ENCODE peak calls at places on chromosomes 6 and 20, in nine cellular contexts. W is fibroblast of lung, T is H9, E is IMR-90, R is hepatocyte, C is PC-3, X is GM23338, J is HCT116, I is neuronal stem cell. H is an unnamed sample.
A peak's percentile ranks its signal among the peaks of the same experiment; 100 is the strongest.

GRCh38 chr6:12010635-12011275 is 1.4 kb upstream of the HIVEP1 start:
- DNase-seq in I (peak; percentile 73), W (no peak), T (peak; percentile 76), E (no peak), X (peak; percentile 80), J (no peak), R (peak; percentile 81), C (no peak), H (no peak)

GRCh38 chr6:167094436-167094819 is 28.5 kb upstream of the CCR6 start:
- DNase-seq in W (peak; percentile 1), R (no peak), T (no peak), C (no peak), X (no peak), E (no peak), J (no peak), I (no peak), H (peak; percentile 71)

GRCh38 chr20:38501858-38502431 is 29.3 kb downstream of the RALGAPB start:
- DNase-seq in C (no peak), T (no peak), J (no peak), I (no peak), E (no peak), W (no peak), R (no peak), X (no peak), H (no peak)

GRCh38 chr20:59780494-59781185 is 152.8 kb downstream of the SYCP2 start:
- DNase-seq in W (no peak), I (no peak), X (no peak), C (no peak), T (peak; percentile 14), E (no peak), R (no peak), J (no peak), H (no peak)

GRCh38 chr6:56570434-56571359 is 72.0 kb downstream of the DST start:
- DNase-seq in J (no peak), W (peak; percentile 28), E (peak; percentile 39), C (peak; percentile 60), X (peak; percentile 51), T (no peak), R (peak; percentile 30), I (no peak), H (peak; percentile 78)

GRCh38 chr6:68575765-68576439 is 59.2 kb upstream of the ADGRB3 start:
- DNase-seq in C (peak; percentile 33), E (no peak), R (peak; percentile 50), X (peak; percentile 80), J (no peak), T (peak; percentile 78), W (peak; percentile 13), I (no peak), H (no peak)

GRCh38 chr6:63529498-63529897 is 42.8 kb upstream of the LOC128125822 start:
- DNase-seq in E (no peak), T (no peak), R (no peak), X (no peak), W (peak; percentile 42), I (no peak), C (peak; percentile 45), J (no peak), H (no peak)

GRCh38 chr20:1033751-1034419 is 31.8 kb upstream of the RSPO4 start:
- DNase-seq in X (no peak), E (no peak), J (no peak), W (no peak), T (no peak), R (no peak), I (no peak), C (no peak), H (peak; percentile 59)

GRCh38 chr6:17156112-17156921 is 54.5 kb downstream of the STMND1 start:
- DNase-seq in E (peak; percentile 89), C (peak; percentile 88), T (peak; percentile 35), X (peak; percentile 85), W (peak; percentile 72), I (peak; percentile 80), J (peak; percentile 80), R (peak; percentile 88), H (peak; percentile 85)

GRCh38 chr20:5614506-5614905 is 135.7 kb upstream of the SHLD1 start:
- DNase-seq in T (no peak), W (no peak), E (no peak), I (no peak), X (no peak), R (no peak), J (no peak), C (no peak), H (no peak)

GRCh38 chr6:52305948-52306767 is 21.6 kb upstream of the MCM3 start:
- DNase-seq in W (no peak), J (no peak), X (no peak), C (no peak), E (no peak), T (no peak), R (no peak), I (no peak), H (peak; percentile 73)

GRCh38 chr20:35662541-35662940 is 2.2 kb downstream of the CPNE1 start:
- DNase-seq in I (no peak), J (no peak), C (peak; percentile 9), R (no peak), T (no peak), E (no peak), X (no peak), W (no peak), H (no peak)
- H2AFZ ChIP-seq in I (no peak overlapping the region), J (no peak overlapping the region), C (no peak overlapping the region), R (no peak overlapping the region), T (no peak overlapping the region), E (no peak overlapping the region), X (no peak overlapping the region), W (no peak overlapping the region), H (no peak overlapping the region)

DNA sequence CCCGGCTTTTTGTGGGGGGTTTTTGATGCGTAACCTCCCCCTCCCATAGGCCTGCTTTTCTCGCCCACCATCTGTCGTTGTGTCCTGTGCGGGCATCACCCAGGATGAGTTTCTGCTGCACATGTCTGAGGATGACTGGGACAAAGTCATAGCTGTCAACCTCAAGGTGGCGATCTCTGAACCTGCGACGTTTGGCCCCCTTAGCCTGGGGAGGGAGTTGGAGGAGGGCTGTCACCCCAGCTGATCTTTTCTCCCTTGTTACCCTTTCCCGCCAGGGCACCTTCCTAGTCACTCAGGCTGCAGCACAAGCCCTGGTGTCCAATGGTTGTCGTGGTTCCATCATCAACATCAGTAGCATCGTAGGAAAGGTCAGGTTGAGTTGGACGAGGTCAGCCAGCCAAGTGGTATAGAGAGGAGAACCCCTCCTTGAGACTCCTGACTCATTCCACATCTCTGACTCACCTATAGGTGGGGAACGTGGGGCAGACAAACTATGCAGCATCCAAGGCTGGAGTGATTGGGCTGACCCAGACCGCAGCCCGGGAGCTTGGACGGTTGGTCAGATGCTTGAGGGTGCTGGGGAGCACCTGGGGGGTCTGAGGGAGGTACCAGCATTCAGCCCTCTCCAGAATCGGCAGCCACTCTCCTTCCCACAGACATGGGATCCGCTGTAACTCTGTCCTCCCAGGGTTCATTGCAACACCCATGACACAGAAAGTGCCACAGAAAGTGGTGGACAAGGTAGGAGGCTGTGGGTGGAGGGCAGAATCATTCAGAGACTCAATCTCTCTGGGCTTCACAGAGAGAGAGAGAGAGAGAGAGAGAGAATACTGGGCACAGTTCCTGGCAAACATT is 944 bp downstream of the HSD17B8 start:
- DNase-seq in R (peak; percentile 55), I (no peak), W (peak; percentile 92), J (peak; percentile 55), C (peak; percentile 76), E (peak; percentile 64), T (no peak), X (peak; percentile 44), H (peak; percentile 65)
- H3K4me1 ChIP-seq in R (peaks cover 33% of the 10 kb centered on the region), I (peaks cover 31% of the 10 kb centered on the region), W (peaks cover 43% of the 10 kb centered on the region), J (peaks cover 39% of the 10 kb centered on the region), C (peaks cover 54% of the 10 kb centered on the region), E (peaks cover 34% of the 10 kb centered on the region), T (peaks cover 11% of the 10 kb centered on the region), X (peaks cover 31% of the 10 kb centered on the region), H (peaks cover 55% of the 10 kb centered on the region)

GRCh38 chr20:53785320-53785719 is 191.7 kb upstream of the ZNF217 start:
- DNase-seq in J (no peak), E (no peak), T (no peak), W (no peak), R (no peak), I (no peak), C (peak; percentile 61), X (no peak), H (no peak)
- H3K27ac ChIP-seq in J (no peak overlapping the region), E (no peak overlapping the region), T (no peak overlapping the region), W (no peak overlapping the region), R (peak overlapping the region; percentile 86), I (no peak overlapping the region), C (peak overlapping the region; percentile 87), X (no peak overlapping the region), H (no peak overlapping the region)

GRCh38 chr20:63414720-63415417 is 53.7 kb upstream of the CHRNA4 start:
- DNase-seq in E (no peak), I (no peak), W (no peak), C (no peak), T (no peak), X (no peak), J (no peak), R (no peak), H (no peak)

GRCh38 chr20:63415418-63416108 is 54.4 kb upstream of the CHRNA4 start:
- DNase-seq in I (no peak), C (no peak), T (no peak), R (no peak), J (no peak), W (no peak), X (no peak), E (no peak), H (no peak)

GRCh38 chr20:63417213-63418120 is 55.0 kb downstream of the KCNQ2 start:
- DNase-seq in R (no peak), X (no peak), I (no peak), W (no peak), E (no peak), C (no peak), J (no peak), T (no peak), H (no peak)

GRCh38 chr20:63416631-63417030 is 55.5 kb upstream of the CHRNA4 start:
- DNase-seq in E (no peak), R (no peak), J (no peak), X (no peak), I (no peak), W (no peak), C (no peak), T (no peak), H (no peak)

GRCh38 chr20:63416109-63416430 is 54.9 kb upstream of the CHRNA4 start:
- DNase-seq in R (no peak), I (no peak), E (no peak), W (no peak), X (no peak), T (no peak), C (no peak), J (no peak), H (no peak)
- H2AFZ ChIP-seq in R (no peak overlapping the region), I (no peak overlapping the region), E (no peak overlapping the region), W (no peak overlapping the region), X (no peak overlapping the region), T (no peak overlapping the region), C (no peak overlapping the region), J (no peak overlapping the region), H (no peak overlapping the region)

H was measured in Karpas-422.